ENCODE peak calls at places on chromosomes 16 and 17, in six cellular contexts. One of them, this sample, is unnamed.

GRCh38 chr16:75254359-75254837 is 3.0 kb upstream of the BCAR1 start:
- DNase-seq in lower leg skin: no peak
- DNase-seq in mesothelial cell of epicardium: no peak
- DNase-seq in heart right ventricle: peak
- DNase-seq in AG10803: peak
- DNase-seq in PC-9: no peak
- DNase-seq in this sample: no peak

GRCh38 chr16:31177136-31177535 is 2.8 kb upstream of the FUS start:
- DNase-seq in lower leg skin: no peak
- DNase-seq in AG10803: peak
- DNase-seq in heart right ventricle: no peak
- DNase-seq in PC-9: no peak
- DNase-seq in mesothelial cell of epicardium: no peak
- DNase-seq in this sample: no peak

GRCh38 chr16:17414916-17415315 is 55.8 kb downstream of the XYLT1 start:
- DNase-seq in heart right ventricle: no peak
- DNase-seq in mesothelial cell of epicardium: no peak
- DNase-seq in AG10803: no peak
- DNase-seq in PC-9: no peak
- DNase-seq in lower leg skin: no peak
- DNase-seq in this sample: no peak

GRCh38 chr17:45225051-45225700 is 3.5 kb downstream of the FMNL1 start:
- DNase-seq in mesothelial cell of epicardium: no peak
- DNase-seq in heart right ventricle: no peak
- DNase-seq in lower leg skin: no peak
- DNase-seq in AG10803: no peak
- DNase-seq in PC-9: no peak
- DNase-seq in this sample: no peak

GRCh38 chr17:45413498-45413923 is 19.2 kb downstream of the ARHGAP27 start:
- DNase-seq in mesothelial cell of epicardium: no peak
- DNase-seq in PC-9: no peak
- DNase-seq in lower leg skin: no peak
- DNase-seq in heart right ventricle: no peak
- DNase-seq in AG10803: no peak
- DNase-seq in this sample: no peak

GRCh38 chr16:77225182-77225581 is 26.0 kb downstream of the SYCE1L start:
- DNase-seq in AG10803: no peak
- DNase-seq in mesothelial cell of epicardium: no peak
- DNase-seq in heart right ventricle: no peak
- DNase-seq in lower leg skin: no peak
- DNase-seq in PC-9: no peak
- DNase-seq in this sample: no peak

GRCh38 chr17:68318103-68318991 is 27.1 kb downstream of the ARSG start:
- DNase-seq in lower leg skin: no peak
- DNase-seq in PC-9: peak
- DNase-seq in heart right ventricle: no peak
- DNase-seq in AG10803: peak
- DNase-seq in mesothelial cell of epicardium: no peak
- DNase-seq in this sample: no peak

GRCh38 chr17:50101346-50102163 is 6.4 kb downstream of the PDK2 start:
- DNase-seq in AG10803: peak
- DNase-seq in lower leg skin: no peak
- DNase-seq in mesothelial cell of epicardium: peak
- DNase-seq in PC-9: no peak
- DNase-seq in heart right ventricle: peak
- DNase-seq in this sample: no peak

GRCh38 chr17:81959362-81960129 is 1.4 kb downstream of the NOTUM start:
- DNase-seq in PC-9: no peak
- DNase-seq in lower leg skin: peak
- DNase-seq in AG10803: peak
- DNase-seq in mesothelial cell of epicardium: peak
- DNase-seq in heart right ventricle: peak
- DNase-seq in this sample: peak

GRCh38 chr17:48961516-48962233 is 6.7 kb downstream of the GIP start:
- DNase-seq in heart right ventricle: no peak
- DNase-seq in PC-9: peak
- DNase-seq in lower leg skin: no peak
- DNase-seq in AG10803: peak
- DNase-seq in mesothelial cell of epicardium: no peak
- DNase-seq in this sample: no peak

GRCh38 chr16:14028207-14028606 is 42.9 kb upstream of the MRTFB start:
- DNase-seq in mesothelial cell of epicardium: no peak
- DNase-seq in heart right ventricle: no peak
- DNase-seq in PC-9: no peak
- DNase-seq in lower leg skin: no peak
- DNase-seq in AG10803: no peak
- DNase-seq in this sample: no peak

GRCh38 chr16:27441276-27441675 is 39.3 kb downstream of the IL21R start:
- DNase-seq in PC-9: no peak
- DNase-seq in mesothelial cell of epicardium: no peak
- DNase-seq in lower leg skin: no peak
- DNase-seq in AG10803: no peak
- DNase-seq in heart right ventricle: no peak
- DNase-seq in this sample: no peak

GRCh38 chr17:8057691-8058114 is 18.8 kb downstream of the ALOX15B start:
- DNase-seq in mesothelial cell of epicardium: no peak
- DNase-seq in lower leg skin: peak
- DNase-seq in PC-9: peak
- DNase-seq in AG10803: peak
- DNase-seq in heart right ventricle: no peak
- DNase-seq in this sample: no peak

GRCh38 chr16:70018254-70018653 is 67.1 kb downstream of the CLEC18A start:
- DNase-seq in PC-9: peak
- DNase-seq in mesothelial cell of epicardium: no peak
- DNase-seq in AG10803: peak
- DNase-seq in heart right ventricle: peak
- DNase-seq in lower leg skin: no peak
- DNase-seq in this sample: no peak

GRCh38 chr17:72425133-72425795 is 304.4 kb downstream of the SOX9 start:
- DNase-seq in PC-9: no peak
- DNase-seq in mesothelial cell of epicardium: no peak
- DNase-seq in lower leg skin: no peak
- DNase-seq in AG10803: no peak
- DNase-seq in heart right ventricle: no peak
- DNase-seq in this sample: no peak

GRCh38 chr17:81821147-81821546 is 11.9 kb downstream of the MCRIP1 start:
- DNase-seq in heart right ventricle: no peak
- DNase-seq in mesothelial cell of epicardium: no peak
- DNase-seq in AG10803: no peak
- DNase-seq in lower leg skin: no peak
- DNase-seq in PC-9: no peak
- DNase-seq in this sample: no peak

GRCh38 chr17:56540791-56541190 is 52.7 kb upstream of the NOG start:
- DNase-seq in PC-9: no peak
- DNase-seq in mesothelial cell of epicardium: no peak
- DNase-seq in lower leg skin: no peak
- DNase-seq in AG10803: peak
- DNase-seq in heart right ventricle: no peak
- DNase-seq in this sample: no peak

GRCh38 chr16:12393208-12393607 is 410.5 kb downstream of the CPPED1 start:
- DNase-seq in AG10803: no peak
- DNase-seq in heart right ventricle: no peak
- DNase-seq in mesothelial cell of epicardium: no peak
- DNase-seq in lower leg skin: no peak
- DNase-seq in PC-9: no peak
- DNase-seq in this sample: no peak

GRCh38 chr16:2769100-2769529 is 8.0 kb downstream of the ELOB start:
- DNase-seq in AG10803: no peak
- DNase-seq in PC-9: no peak
- DNase-seq in mesothelial cell of epicardium: no peak
- DNase-seq in lower leg skin: no peak
- DNase-seq in heart right ventricle: no peak
- DNase-seq in this sample: no peak

GRCh38 chr16:31351937-31352315 is 3.0 kb upstream of the ITGAX start:
- DNase-seq in AG10803: no peak
- DNase-seq in lower leg skin: no peak
- DNase-seq in PC-9: no peak
- DNase-seq in mesothelial cell of epicardium: no peak
- DNase-seq in heart right ventricle: no peak
- DNase-seq in this sample: no peak

GRCh38 chr17:20114466-20114865 is 105.3 kb downstream of the SPECC1 start:
- DNase-seq in lower leg skin: no peak
- DNase-seq in AG10803: no peak
- DNase-seq in heart right ventricle: no peak
- DNase-seq in PC-9: no peak
- DNase-seq in mesothelial cell of epicardium: no peak
- DNase-seq in this sample: no peak

GRCh38 chr16:66474750-66475199 is 47.7 kb downstream of the BEAN1 start:
- DNase-seq in lower leg skin: no peak
- DNase-seq in PC-9: peak
- DNase-seq in mesothelial cell of epicardium: no peak
- DNase-seq in AG10803: no peak
- DNase-seq in heart right ventricle: no peak
- DNase-seq in this sample: no peak

GRCh38 chr17:33647976-33648375 is 354.9 kb upstream of the ASIC2 start:
- DNase-seq in mesothelial cell of epicardium: no peak
- DNase-seq in heart right ventricle: no peak
- DNase-seq in lower leg skin: no peak
- DNase-seq in PC-9: no peak
- DNase-seq in AG10803: peak
- DNase-seq in this sample: no peak

DNA sequence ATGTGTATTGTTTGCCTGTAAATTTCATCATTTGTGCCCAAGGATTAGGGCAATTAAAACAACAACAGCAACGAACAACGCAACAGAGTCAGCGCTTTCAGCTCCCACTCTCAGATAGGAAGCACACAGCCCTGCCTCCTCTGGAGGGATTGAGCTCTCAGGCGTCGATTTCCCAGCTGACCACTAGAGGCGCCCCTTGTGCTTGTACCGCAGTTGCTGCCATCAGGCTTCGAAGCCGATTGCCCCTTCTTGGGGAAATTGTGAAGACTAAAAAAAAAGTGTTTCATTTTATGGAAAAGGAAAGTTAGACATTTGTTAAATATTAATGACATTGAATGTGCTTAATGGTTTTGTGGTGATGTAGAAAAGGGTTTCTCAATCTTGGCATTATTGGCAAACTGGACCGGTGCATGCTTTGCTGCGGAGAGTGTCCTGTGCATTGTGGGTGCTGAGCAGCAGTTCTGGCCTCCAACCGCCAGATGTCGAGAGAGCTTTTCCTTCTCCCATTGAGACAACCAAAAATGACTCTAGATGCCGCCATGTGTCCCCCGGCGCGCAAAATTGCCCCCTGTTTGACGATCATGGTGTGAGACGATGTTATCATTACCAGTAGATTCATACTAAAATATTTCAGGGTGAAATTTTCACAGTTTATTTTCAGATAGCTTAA is 650.4 kb upstream of the RBFOX1 start:
- DNase-seq in mesothelial cell of epicardium: peak
- DNase-seq in PC-9: no peak
- DNase-seq in AG10803: no peak
- DNase-seq in lower leg skin: peak
- DNase-seq in heart right ventricle: no peak
- DNase-seq in this sample: no peak
- TF ChIP-seq CTCF in mesothelial cell of epicardium: peak
- TF ChIP-seq CTCF in PC-9: peak
- TF ChIP-seq CTCF in AG10803: peak
- TF ChIP-seq CTCF in lower leg skin: no peak
- TF ChIP-seq CTCF in heart right ventricle: peak
- TF ChIP-seq CTCF in this sample: no peak

GRCh38 chr16:1285669-1286491 is 23.6 kb upstream of the UBE2I start:
- DNase-seq in mesothelial cell of epicardium: no peak
- DNase-seq in heart right ventricle: no peak
- DNase-seq in AG10803: no peak
- DNase-seq in PC-9: no peak
- DNase-seq in lower leg skin: no peak
- DNase-seq in this sample: no peak
- TF ChIP-seq CTCF in mesothelial cell of epicardium: no peak
- TF ChIP-seq CTCF in heart right ventricle: no peak
- TF ChIP-seq CTCF in AG10803: no peak
- TF ChIP-seq CTCF in PC-9: no peak
- TF ChIP-seq CTCF in lower leg skin: no peak
- TF ChIP-seq CTCF in this sample: no peak

GRCh38 chr17:41627316-41628072 is 3.1 kb upstream of the KRT17 start:
- DNase-seq in mesothelial cell of epicardium: no peak
- DNase-seq in PC-9: no peak
- DNase-seq in heart right ventricle: no peak
- DNase-seq in lower leg skin: no peak
- DNase-seq in AG10803: no peak
- DNase-seq in this sample: no peak
- TF ChIP-seq CTCF in mesothelial cell of epicardium: no peak
- TF ChIP-seq CTCF in PC-9: no peak
- TF ChIP-seq CTCF in heart right ventricle: no peak
- TF ChIP-seq CTCF in lower leg skin: no peak
- TF ChIP-seq CTCF in AG10803: no peak
- TF ChIP-seq CTCF in this sample: no peak

GRCh38 chr16:85552980-85553435 is 60.1 kb upstream of the GSE1 start:
- DNase-seq in PC-9: no peak
- DNase-seq in mesothelial cell of epicardium: no peak
- DNase-seq in heart right ventricle: no peak
- DNase-seq in AG10803: no peak
- DNase-seq in lower leg skin: no peak
- DNase-seq in this sample: no peak

GRCh38 chr16:85548375-85548774 is 64.7 kb upstream of the GSE1 start:
- DNase-seq in PC-9: no peak
- DNase-seq in heart right ventricle: no peak
- DNase-seq in mesothelial cell of epicardium: no peak
- DNase-seq in AG10803: no peak
- DNase-seq in lower leg skin: no peak
- DNase-seq in this sample: no peak

GRCh38 chr16:85549766-85550421 is 63.2 kb upstream of the GSE1 start:
- DNase-seq in lower leg skin: no peak
- DNase-seq in PC-9: no peak
- DNase-seq in mesothelial cell of epicardium: no peak
- DNase-seq in AG10803: no peak
- DNase-seq in heart right ventricle: no peak
- DNase-seq in this sample: no peak

GRCh38 chr16:85551319-85551978 is 61.7 kb upstream of the GSE1 start:
- DNase-seq in PC-9: no peak
- DNase-seq in AG10803: no peak
- DNase-seq in lower leg skin: no peak
- DNase-seq in heart right ventricle: no peak
- DNase-seq in mesothelial cell of epicardium: no peak
- DNase-seq in this sample: no peak

DNA sequence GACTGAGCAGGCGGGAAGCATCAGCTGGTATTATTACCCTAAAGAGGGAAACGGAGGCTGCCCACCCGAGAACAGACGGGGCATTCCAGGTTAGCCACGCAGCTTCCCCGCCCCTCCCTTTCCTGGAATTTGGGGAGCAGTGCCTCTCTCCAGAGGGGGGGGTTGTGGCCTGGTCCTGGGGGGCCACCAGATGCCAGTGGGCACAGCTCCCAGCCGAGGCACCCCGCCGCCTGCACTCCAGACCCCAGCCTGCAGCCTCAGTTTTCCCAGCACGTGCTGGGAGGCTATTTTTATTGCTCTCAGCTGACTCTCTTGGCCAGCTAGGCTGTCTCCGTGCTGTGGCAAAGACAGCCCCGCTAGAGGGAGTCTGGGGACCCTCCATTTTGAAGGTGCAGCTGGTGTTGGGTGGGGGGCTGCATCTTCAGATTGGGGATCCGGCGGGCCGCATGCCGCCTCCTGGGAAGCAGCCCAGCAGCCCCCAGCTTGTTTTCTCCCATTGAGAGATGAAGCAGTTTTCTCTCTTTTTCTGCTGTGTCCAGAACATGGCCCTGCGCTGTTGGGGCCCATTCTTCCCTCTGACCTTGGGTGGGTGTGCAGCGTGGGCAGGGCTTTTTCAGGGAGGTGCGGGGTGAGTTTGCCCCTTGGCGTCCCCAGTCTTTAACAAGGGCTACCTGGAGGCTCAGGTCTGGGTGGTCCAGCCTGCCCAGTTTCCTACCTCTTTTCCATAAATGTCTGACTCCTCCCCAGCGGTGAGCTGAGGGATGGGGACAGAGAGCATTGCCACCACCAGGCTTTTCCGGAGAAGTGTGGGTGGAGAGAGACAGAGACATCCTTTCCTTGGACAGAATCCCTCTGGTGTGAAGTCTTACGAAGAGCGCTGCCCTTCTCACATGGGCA is 62.5 kb upstream of the GSE1 start:
- DNase-seq in heart right ventricle: no peak
- DNase-seq in lower leg skin: no peak
- DNase-seq in PC-9: no peak
- DNase-seq in AG10803: no peak
- DNase-seq in mesothelial cell of epicardium: no peak
- DNase-seq in this sample: no peak
- TF ChIP-seq CTCF in heart right ventricle: peak
- TF ChIP-seq CTCF in lower leg skin: no peak
- TF ChIP-seq CTCF in PC-9: no peak
- TF ChIP-seq CTCF in AG10803: peak
- TF ChIP-seq CTCF in mesothelial cell of epicardium: no peak
- TF ChIP-seq CTCF in this sample: no peak

This sample was measured in omental fat pad.